ENCODE peak calls at places on chromosomes 2 and 18, in ten cellular contexts. One of them, this sample, is unnamed.

GRCh38 chr2:176172748-176173586 is 15.5 kb upstream of the HOXD1 start:
- DNase-seq in DND-41: no peak
- DNase-seq in NCI-H1092 treated with DMSO at 0.1 percent for 48 hours: no peak
- DNase-seq in activated CD4-positive, alpha-beta T cell treated with anti-CD3 and anti-CD28 coated beads, Interleukin-2, amount 50 U/mL, for 24 hours: no peak
- DNase-seq in activated naive CD4-positive, alpha-beta T cell treated with anti-CD3 and anti-CD28 coated beads, Interleukin-2, amount 50 U/mL, for 16 hours: no peak
- DNase-seq in WTC11: no peak
- DNase-seq in endothelial cell: no peak
- DNase-seq in GM12864: no peak
- DNase-seq in stimulated activated CD4-positive, alpha-beta T cell treated with anti-CD3 and anti-CD28 coated beads, Interleukin-1b, Interleukin-23, amount 100 ng/mL, for 4 hours: no peak
- DNase-seq in activated effector memory CD4-positive, alpha-beta T cell treated with Interleukin-2 at 50 U/mL for 16 hours: no peak
- DNase-seq in this sample: no peak

GRCh38 chr2:26911911-26912861 is 58.3 kb upstream of the MAPRE3 start:
- DNase-seq in DND-41: no peak
- DNase-seq in NCI-H1092 treated with DMSO at 0.1 percent for 48 hours: peak
- DNase-seq in activated CD4-positive, alpha-beta T cell treated with anti-CD3 and anti-CD28 coated beads, Interleukin-2, amount 50 U/mL, for 24 hours: no peak
- DNase-seq in activated naive CD4-positive, alpha-beta T cell treated with anti-CD3 and anti-CD28 coated beads, Interleukin-2, amount 50 U/mL, for 16 hours: no peak
- DNase-seq in WTC11: peak
- DNase-seq in endothelial cell: no peak
- DNase-seq in GM12864: no peak
- DNase-seq in stimulated activated CD4-positive, alpha-beta T cell treated with anti-CD3 and anti-CD28 coated beads, Interleukin-1b, Interleukin-23, amount 100 ng/mL, for 4 hours: no peak
- DNase-seq in activated effector memory CD4-positive, alpha-beta T cell treated with Interleukin-2 at 50 U/mL for 16 hours: no peak
- DNase-seq in this sample: no peak

GRCh38 chr2:113227290-113227689 is 51.4 kb downstream of the PAX8 start:
- DNase-seq in DND-41: no peak
- DNase-seq in NCI-H1092 treated with DMSO at 0.1 percent for 48 hours: no peak
- DNase-seq in activated CD4-positive, alpha-beta T cell treated with anti-CD3 and anti-CD28 coated beads, Interleukin-2, amount 50 U/mL, for 24 hours: no peak
- DNase-seq in activated naive CD4-positive, alpha-beta T cell treated with anti-CD3 and anti-CD28 coated beads, Interleukin-2, amount 50 U/mL, for 16 hours: no peak
- DNase-seq in WTC11: no peak
- DNase-seq in endothelial cell: no peak
- DNase-seq in GM12864: no peak
- DNase-seq in stimulated activated CD4-positive, alpha-beta T cell treated with anti-CD3 and anti-CD28 coated beads, Interleukin-1b, Interleukin-23, amount 100 ng/mL, for 4 hours: no peak
- DNase-seq in activated effector memory CD4-positive, alpha-beta T cell treated with Interleukin-2 at 50 U/mL for 16 hours: no peak
- DNase-seq in this sample: no peak

GRCh38 chr2:17879913-17880274 is 1.4 kb downstream of the KCNS3 start:
- DNase-seq in DND-41: no peak
- DNase-seq in NCI-H1092 treated with DMSO at 0.1 percent for 48 hours: no peak
- DNase-seq in activated CD4-positive, alpha-beta T cell treated with anti-CD3 and anti-CD28 coated beads, Interleukin-2, amount 50 U/mL, for 24 hours: no peak
- DNase-seq in activated naive CD4-positive, alpha-beta T cell treated with anti-CD3 and anti-CD28 coated beads, Interleukin-2, amount 50 U/mL, for 16 hours: no peak
- DNase-seq in WTC11: no peak
- DNase-seq in endothelial cell: no peak
- DNase-seq in GM12864: no peak
- DNase-seq in stimulated activated CD4-positive, alpha-beta T cell treated with anti-CD3 and anti-CD28 coated beads, Interleukin-1b, Interleukin-23, amount 100 ng/mL, for 4 hours: no peak
- DNase-seq in activated effector memory CD4-positive, alpha-beta T cell treated with Interleukin-2 at 50 U/mL for 16 hours: no peak
- DNase-seq in this sample: no peak

GRCh38 chr18:24446953-24447537 is 13.4 kb upstream of the HRH4 start:
- DNase-seq in DND-41: no peak
- DNase-seq in NCI-H1092 treated with DMSO at 0.1 percent for 48 hours: no peak
- DNase-seq in activated CD4-positive, alpha-beta T cell treated with anti-CD3 and anti-CD28 coated beads, Interleukin-2, amount 50 U/mL, for 24 hours: no peak
- DNase-seq in activated naive CD4-positive, alpha-beta T cell treated with anti-CD3 and anti-CD28 coated beads, Interleukin-2, amount 50 U/mL, for 16 hours: no peak
- DNase-seq in WTC11: no peak
- DNase-seq in endothelial cell: no peak
- DNase-seq in GM12864: no peak
- DNase-seq in stimulated activated CD4-positive, alpha-beta T cell treated with anti-CD3 and anti-CD28 coated beads, Interleukin-1b, Interleukin-23, amount 100 ng/mL, for 4 hours: no peak
- DNase-seq in activated effector memory CD4-positive, alpha-beta T cell treated with Interleukin-2 at 50 U/mL for 16 hours: no peak
- DNase-seq in this sample: no peak

GRCh38 chr2:8282858-8283252 is 399.0 kb upstream of the ID2 start:
- DNase-seq in DND-41: peak
- DNase-seq in NCI-H1092 treated with DMSO at 0.1 percent for 48 hours: no peak
- DNase-seq in activated CD4-positive, alpha-beta T cell treated with anti-CD3 and anti-CD28 coated beads, Interleukin-2, amount 50 U/mL, for 24 hours: no peak
- DNase-seq in activated naive CD4-positive, alpha-beta T cell treated with anti-CD3 and anti-CD28 coated beads, Interleukin-2, amount 50 U/mL, for 16 hours: no peak
- DNase-seq in WTC11: no peak
- DNase-seq in endothelial cell: no peak
- DNase-seq in GM12864: no peak
- DNase-seq in stimulated activated CD4-positive, alpha-beta T cell treated with anti-CD3 and anti-CD28 coated beads, Interleukin-1b, Interleukin-23, amount 100 ng/mL, for 4 hours: no peak
- DNase-seq in activated effector memory CD4-positive, alpha-beta T cell treated with Interleukin-2 at 50 U/mL for 16 hours: no peak
- DNase-seq in this sample: no peak

GRCh38 chr2:213229814-213230213 is 54.5 kb upstream of the SPAG16 start:
- DNase-seq in DND-41: peak
- DNase-seq in NCI-H1092 treated with DMSO at 0.1 percent for 48 hours: no peak
- DNase-seq in activated CD4-positive, alpha-beta T cell treated with anti-CD3 and anti-CD28 coated beads, Interleukin-2, amount 50 U/mL, for 24 hours: no peak
- DNase-seq in activated naive CD4-positive, alpha-beta T cell treated with anti-CD3 and anti-CD28 coated beads, Interleukin-2, amount 50 U/mL, for 16 hours: no peak
- DNase-seq in WTC11: no peak
- DNase-seq in endothelial cell: no peak
- DNase-seq in GM12864: no peak
- DNase-seq in stimulated activated CD4-positive, alpha-beta T cell treated with anti-CD3 and anti-CD28 coated beads, Interleukin-1b, Interleukin-23, amount 100 ng/mL, for 4 hours: no peak
- DNase-seq in activated effector memory CD4-positive, alpha-beta T cell treated with Interleukin-2 at 50 U/mL for 16 hours: no peak
- DNase-seq in this sample: no peak

GRCh38 chr2:152925540-152926448 is 207.4 kb downstream of the ARL6IP6 start:
- DNase-seq in DND-41: peak
- DNase-seq in NCI-H1092 treated with DMSO at 0.1 percent for 48 hours: peak
- DNase-seq in activated CD4-positive, alpha-beta T cell treated with anti-CD3 and anti-CD28 coated beads, Interleukin-2, amount 50 U/mL, for 24 hours: no peak
- DNase-seq in activated naive CD4-positive, alpha-beta T cell treated with anti-CD3 and anti-CD28 coated beads, Interleukin-2, amount 50 U/mL, for 16 hours: peak
- DNase-seq in WTC11: peak
- DNase-seq in endothelial cell: peak
- DNase-seq in GM12864: peak
- DNase-seq in stimulated activated CD4-positive, alpha-beta T cell treated with anti-CD3 and anti-CD28 coated beads, Interleukin-1b, Interleukin-23, amount 100 ng/mL, for 4 hours: peak
- DNase-seq in activated effector memory CD4-positive, alpha-beta T cell treated with Interleukin-2 at 50 U/mL for 16 hours: no peak
- DNase-seq in this sample: peak

GRCh38 chr2:112217854-112218253 is 37.0 kb downstream of the ZC3H8 start:
- DNase-seq in DND-41: no peak
- DNase-seq in NCI-H1092 treated with DMSO at 0.1 percent for 48 hours: no peak
- DNase-seq in activated CD4-positive, alpha-beta T cell treated with anti-CD3 and anti-CD28 coated beads, Interleukin-2, amount 50 U/mL, for 24 hours: no peak
- DNase-seq in activated naive CD4-positive, alpha-beta T cell treated with anti-CD3 and anti-CD28 coated beads, Interleukin-2, amount 50 U/mL, for 16 hours: no peak
- DNase-seq in WTC11: no peak
- DNase-seq in endothelial cell: no peak
- DNase-seq in GM12864: no peak
- DNase-seq in stimulated activated CD4-positive, alpha-beta T cell treated with anti-CD3 and anti-CD28 coated beads, Interleukin-1b, Interleukin-23, amount 100 ng/mL, for 4 hours: no peak
- DNase-seq in activated effector memory CD4-positive, alpha-beta T cell treated with Interleukin-2 at 50 U/mL for 16 hours: no peak
- DNase-seq in this sample: no peak

GRCh38 chr2:64295326-64296149 is 151.3 kb upstream of the PELI1 start:
- DNase-seq in DND-41: no peak
- DNase-seq in NCI-H1092 treated with DMSO at 0.1 percent for 48 hours: no peak
- DNase-seq in activated CD4-positive, alpha-beta T cell treated with anti-CD3 and anti-CD28 coated beads, Interleukin-2, amount 50 U/mL, for 24 hours: no peak
- DNase-seq in activated naive CD4-positive, alpha-beta T cell treated with anti-CD3 and anti-CD28 coated beads, Interleukin-2, amount 50 U/mL, for 16 hours: peak
- DNase-seq in WTC11: no peak
- DNase-seq in endothelial cell: no peak
- DNase-seq in GM12864: no peak
- DNase-seq in stimulated activated CD4-positive, alpha-beta T cell treated with anti-CD3 and anti-CD28 coated beads, Interleukin-1b, Interleukin-23, amount 100 ng/mL, for 4 hours: no peak
- DNase-seq in activated effector memory CD4-positive, alpha-beta T cell treated with Interleukin-2 at 50 U/mL for 16 hours: no peak
- DNase-seq in this sample: no peak

GRCh38 chr2:55954306-55955035 is 30.9 kb upstream of the EFEMP1 start:
- DNase-seq in DND-41: no peak
- DNase-seq in NCI-H1092 treated with DMSO at 0.1 percent for 48 hours: no peak
- DNase-seq in activated CD4-positive, alpha-beta T cell treated with anti-CD3 and anti-CD28 coated beads, Interleukin-2, amount 50 U/mL, for 24 hours: no peak
- DNase-seq in activated naive CD4-positive, alpha-beta T cell treated with anti-CD3 and anti-CD28 coated beads, Interleukin-2, amount 50 U/mL, for 16 hours: no peak
- DNase-seq in WTC11: no peak
- DNase-seq in endothelial cell: no peak
- DNase-seq in GM12864: no peak
- DNase-seq in stimulated activated CD4-positive, alpha-beta T cell treated with anti-CD3 and anti-CD28 coated beads, Interleukin-1b, Interleukin-23, amount 100 ng/mL, for 4 hours: no peak
- DNase-seq in activated effector memory CD4-positive, alpha-beta T cell treated with Interleukin-2 at 50 U/mL for 16 hours: no peak
- DNase-seq in this sample: no peak

GRCh38 chr2:204339212-204339715 is 206.0 kb upstream of the PARD3B start:
- DNase-seq in DND-41: no peak
- DNase-seq in NCI-H1092 treated with DMSO at 0.1 percent for 48 hours: peak
- DNase-seq in activated CD4-positive, alpha-beta T cell treated with anti-CD3 and anti-CD28 coated beads, Interleukin-2, amount 50 U/mL, for 24 hours: no peak
- DNase-seq in activated naive CD4-positive, alpha-beta T cell treated with anti-CD3 and anti-CD28 coated beads, Interleukin-2, amount 50 U/mL, for 16 hours: no peak
- DNase-seq in WTC11: no peak
- DNase-seq in endothelial cell: no peak
- DNase-seq in GM12864: no peak
- DNase-seq in stimulated activated CD4-positive, alpha-beta T cell treated with anti-CD3 and anti-CD28 coated beads, Interleukin-1b, Interleukin-23, amount 100 ng/mL, for 4 hours: no peak
- DNase-seq in activated effector memory CD4-positive, alpha-beta T cell treated with Interleukin-2 at 50 U/mL for 16 hours: no peak
- DNase-seq in this sample: no peak

GRCh38 chr2:157625311-157625710 is 3.4 kb downstream of the ACVR1C start:
- DNase-seq in DND-41: peak
- DNase-seq in NCI-H1092 treated with DMSO at 0.1 percent for 48 hours: no peak
- DNase-seq in activated CD4-positive, alpha-beta T cell treated with anti-CD3 and anti-CD28 coated beads, Interleukin-2, amount 50 U/mL, for 24 hours: no peak
- DNase-seq in activated naive CD4-positive, alpha-beta T cell treated with anti-CD3 and anti-CD28 coated beads, Interleukin-2, amount 50 U/mL, for 16 hours: no peak
- DNase-seq in WTC11: no peak
- DNase-seq in endothelial cell: no peak
- DNase-seq in GM12864: no peak
- DNase-seq in stimulated activated CD4-positive, alpha-beta T cell treated with anti-CD3 and anti-CD28 coated beads, Interleukin-1b, Interleukin-23, amount 100 ng/mL, for 4 hours: no peak
- DNase-seq in activated effector memory CD4-positive, alpha-beta T cell treated with Interleukin-2 at 50 U/mL for 16 hours: no peak
- DNase-seq in this sample: no peak

GRCh38 chr18:3722662-3723433 is 272.9 kb downstream of the TGIF1 start:
- DNase-seq in DND-41: no peak
- DNase-seq in NCI-H1092 treated with DMSO at 0.1 percent for 48 hours: peak
- DNase-seq in activated CD4-positive, alpha-beta T cell treated with anti-CD3 and anti-CD28 coated beads, Interleukin-2, amount 50 U/mL, for 24 hours: no peak
- DNase-seq in activated naive CD4-positive, alpha-beta T cell treated with anti-CD3 and anti-CD28 coated beads, Interleukin-2, amount 50 U/mL, for 16 hours: no peak
- DNase-seq in WTC11: no peak
- DNase-seq in endothelial cell: no peak
- DNase-seq in GM12864: no peak
- DNase-seq in stimulated activated CD4-positive, alpha-beta T cell treated with anti-CD3 and anti-CD28 coated beads, Interleukin-1b, Interleukin-23, amount 100 ng/mL, for 4 hours: no peak
- DNase-seq in activated effector memory CD4-positive, alpha-beta T cell treated with Interleukin-2 at 50 U/mL for 16 hours: no peak
- DNase-seq in this sample: no peak

GRCh38 chr18:21735452-21736015 is 5.1 kb upstream of the MIB1 start:
- DNase-seq in DND-41: no peak
- DNase-seq in NCI-H1092 treated with DMSO at 0.1 percent for 48 hours: no peak
- DNase-seq in activated CD4-positive, alpha-beta T cell treated with anti-CD3 and anti-CD28 coated beads, Interleukin-2, amount 50 U/mL, for 24 hours: no peak
- DNase-seq in activated naive CD4-positive, alpha-beta T cell treated with anti-CD3 and anti-CD28 coated beads, Interleukin-2, amount 50 U/mL, for 16 hours: peak
- DNase-seq in WTC11: peak
- DNase-seq in endothelial cell: no peak
- DNase-seq in GM12864: no peak
- DNase-seq in stimulated activated CD4-positive, alpha-beta T cell treated with anti-CD3 and anti-CD28 coated beads, Interleukin-1b, Interleukin-23, amount 100 ng/mL, for 4 hours: peak
- DNase-seq in activated effector memory CD4-positive, alpha-beta T cell treated with Interleukin-2 at 50 U/mL for 16 hours: peak
- DNase-seq in this sample: no peak

This sample was measured in GM12878.